ENCODE peak calls at places on chromosomes 4 and X, in ten cellular contexts. One of them, this sample, is unnamed.

GRCh38 chrX:111035256-111035655 is 60.7 kb upstream of the PAK3 start:
- DNase-seq in transverse colon: no peak
- DNase-seq in naive thymus-derived CD8-positive, alpha-beta T cell: no peak
- DNase-seq in NCI-H1694 treated with DMSO at 0.1 percent for 48 hours: no peak
- DNase-seq in astrocyte: no peak
- DNase-seq in retinal pigment epithelial cell: no peak
- DNase-seq in posterior vena cava: no peak
- DNase-seq in heart right ventricle: no peak
- DNase-seq in stimulated activated naive B cell treated with anti-CD40 and anti-IgM and Interleukin-4, amounts not matched to agents 10 μg/mL and 1 μg/mL and 100 μg/mL, for 72 hours: no peak
- DNase-seq in EH: no peak
- DNase-seq in this sample: no peak

GRCh38 chrX:24306430-24306829 is 7.4 kb downstream of the SUPT20HL2 start:
- DNase-seq in EH: no peak
- DNase-seq in posterior vena cava: no peak
- DNase-seq in astrocyte: no peak
- DNase-seq in transverse colon: no peak
- DNase-seq in naive thymus-derived CD8-positive, alpha-beta T cell: no peak
- DNase-seq in heart right ventricle: no peak
- DNase-seq in stimulated activated naive B cell treated with anti-CD40 and anti-IgM and Interleukin-4, amounts not matched to agents 10 μg/mL and 1 μg/mL and 100 μg/mL, for 72 hours: no peak
- DNase-seq in NCI-H1694 treated with DMSO at 0.1 percent for 48 hours: no peak
- DNase-seq in retinal pigment epithelial cell: no peak
- DNase-seq in this sample: no peak

GRCh38 chr4:28562913-28563312 is 1702.3 kb downstream of the STIM2 start:
- DNase-seq in heart right ventricle: no peak
- DNase-seq in stimulated activated naive B cell treated with anti-CD40 and anti-IgM and Interleukin-4, amounts not matched to agents 10 μg/mL and 1 μg/mL and 100 μg/mL, for 72 hours: no peak
- DNase-seq in posterior vena cava: no peak
- DNase-seq in astrocyte: no peak
- DNase-seq in NCI-H1694 treated with DMSO at 0.1 percent for 48 hours: no peak
- DNase-seq in naive thymus-derived CD8-positive, alpha-beta T cell: no peak
- DNase-seq in EH: peak
- DNase-seq in retinal pigment epithelial cell: no peak
- DNase-seq in transverse colon: no peak
- DNase-seq in this sample: no peak

GRCh38 chr4:6953751-6954380 is 44.2 kb downstream of the TBC1D14 start:
- DNase-seq in stimulated activated naive B cell treated with anti-CD40 and anti-IgM and Interleukin-4, amounts not matched to agents 10 μg/mL and 1 μg/mL and 100 μg/mL, for 72 hours: no peak
- DNase-seq in naive thymus-derived CD8-positive, alpha-beta T cell: no peak
- DNase-seq in retinal pigment epithelial cell: peak
- DNase-seq in transverse colon: peak
- DNase-seq in heart right ventricle: peak
- DNase-seq in NCI-H1694 treated with DMSO at 0.1 percent for 48 hours: no peak
- DNase-seq in posterior vena cava: peak
- DNase-seq in astrocyte: peak
- DNase-seq in EH: peak
- DNase-seq in this sample: no peak

GRCh38 chr4:5524900-5525299 is 183.5 kb downstream of the EVC2 start:
- DNase-seq in posterior vena cava: no peak
- DNase-seq in NCI-H1694 treated with DMSO at 0.1 percent for 48 hours: no peak
- DNase-seq in EH: peak
- DNase-seq in retinal pigment epithelial cell: peak
- DNase-seq in transverse colon: no peak
- DNase-seq in heart right ventricle: peak
- DNase-seq in naive thymus-derived CD8-positive, alpha-beta T cell: no peak
- DNase-seq in astrocyte: peak
- DNase-seq in stimulated activated naive B cell treated with anti-CD40 and anti-IgM and Interleukin-4, amounts not matched to agents 10 μg/mL and 1 μg/mL and 100 μg/mL, for 72 hours: no peak
- DNase-seq in this sample: no peak

GRCh38 chr4:58303456-58303855 is 1193.3 kb upstream of the IGFBP7 start:
- DNase-seq in EH: no peak
- DNase-seq in naive thymus-derived CD8-positive, alpha-beta T cell: no peak
- DNase-seq in heart right ventricle: no peak
- DNase-seq in transverse colon: no peak
- DNase-seq in retinal pigment epithelial cell: no peak
- DNase-seq in stimulated activated naive B cell treated with anti-CD40 and anti-IgM and Interleukin-4, amounts not matched to agents 10 μg/mL and 1 μg/mL and 100 μg/mL, for 72 hours: no peak
- DNase-seq in NCI-H1694 treated with DMSO at 0.1 percent for 48 hours: no peak
- DNase-seq in posterior vena cava: no peak
- DNase-seq in astrocyte: no peak
- DNase-seq in this sample: no peak

GRCh38 chr4:91734682-91735081 is 569.1 kb upstream of the GRID2 start:
- DNase-seq in EH: no peak
- DNase-seq in posterior vena cava: no peak
- DNase-seq in transverse colon: no peak
- DNase-seq in astrocyte: no peak
- DNase-seq in heart right ventricle: no peak
- DNase-seq in NCI-H1694 treated with DMSO at 0.1 percent for 48 hours: no peak
- DNase-seq in naive thymus-derived CD8-positive, alpha-beta T cell: no peak
- DNase-seq in stimulated activated naive B cell treated with anti-CD40 and anti-IgM and Interleukin-4, amounts not matched to agents 10 μg/mL and 1 μg/mL and 100 μg/mL, for 72 hours: no peak
- DNase-seq in retinal pigment epithelial cell: no peak
- DNase-seq in this sample: no peak

GRCh38 chrX:77788050-77788449 is 2.0 kb upstream of the ATRX start:
- DNase-seq in posterior vena cava: no peak
- DNase-seq in EH: peak
- DNase-seq in astrocyte: no peak
- DNase-seq in retinal pigment epithelial cell: no peak
- DNase-seq in transverse colon: no peak
- DNase-seq in stimulated activated naive B cell treated with anti-CD40 and anti-IgM and Interleukin-4, amounts not matched to agents 10 μg/mL and 1 μg/mL and 100 μg/mL, for 72 hours: peak
- DNase-seq in heart right ventricle: peak
- DNase-seq in NCI-H1694 treated with DMSO at 0.1 percent for 48 hours: no peak
- DNase-seq in naive thymus-derived CD8-positive, alpha-beta T cell: peak
- DNase-seq in this sample: peak

GRCh38 chrX:20680998-20681397 is 414.3 kb upstream of the RPS6KA3 start:
- DNase-seq in retinal pigment epithelial cell: no peak
- DNase-seq in EH: peak
- DNase-seq in heart right ventricle: no peak
- DNase-seq in astrocyte: no peak
- DNase-seq in stimulated activated naive B cell treated with anti-CD40 and anti-IgM and Interleukin-4, amounts not matched to agents 10 μg/mL and 1 μg/mL and 100 μg/mL, for 72 hours: no peak
- DNase-seq in posterior vena cava: no peak
- DNase-seq in naive thymus-derived CD8-positive, alpha-beta T cell: no peak
- DNase-seq in transverse colon: no peak
- DNase-seq in NCI-H1694 treated with DMSO at 0.1 percent for 48 hours: no peak
- DNase-seq in this sample: no peak